ENCODE peak calls at places on chromosome 5, in six cellular contexts. J, X, G, P, H and W are unnamed samples.

GRCh38 chr5:91641730-91642350 is 258.7 kb upstream of the ARRDC3 start:
- DNase-seq in J (no peak), X (peak), G (peak), P (peak), H (peak), W (peak)

GRCh38 chr5:159316519-159317383 is 13.5 kb downstream of the IL12B start:
- DNase-seq in J (no peak), X (peak), G (peak), P (peak), H (peak), W (peak)

GRCh38 chr5:45376463-45376862 is 319.7 kb downstream of the HCN1 start:
- DNase-seq in J (no peak), X (no peak), G (no peak), P (peak), H (no peak), W (no peak)

GRCh38 chr5:55540024-55540423 is 5.3 kb upstream of the PLPP1 start:
- DNase-seq in J (no peak), X (no peak), G (no peak), P (no peak), H (no peak), W (no peak)

GRCh38 chr5:17327048-17327447 is 109.6 kb downstream of the BASP1 start:
- DNase-seq in J (no peak), X (no peak), G (no peak), P (no peak), H (no peak), W (peak)

GRCh38 chr5:56837956-56838355 is 22.6 kb downstream of the MAP3K1 start:
- DNase-seq in J (no peak), X (no peak), G (no peak), P (peak), H (no peak), W (no peak)

GRCh38 chr5:16593013-16593412 is 23.8 kb downstream of the RETREG1 start:
- DNase-seq in J (no peak), X (no peak), G (no peak), P (no peak), H (no peak), W (no peak)

GRCh38 chr5:54013556-54014157 is 296.7 kb downstream of the ARL15 start:
- DNase-seq in J (no peak), X (no peak), G (peak), P (peak), H (no peak), W (peak)

GRCh38 chr5:79070002-79070567 is 518 bp downstream of the BHMT2 start:
- DNase-seq in J (no peak), X (no peak), G (no peak), P (peak), H (peak), W (no peak)

DNA sequence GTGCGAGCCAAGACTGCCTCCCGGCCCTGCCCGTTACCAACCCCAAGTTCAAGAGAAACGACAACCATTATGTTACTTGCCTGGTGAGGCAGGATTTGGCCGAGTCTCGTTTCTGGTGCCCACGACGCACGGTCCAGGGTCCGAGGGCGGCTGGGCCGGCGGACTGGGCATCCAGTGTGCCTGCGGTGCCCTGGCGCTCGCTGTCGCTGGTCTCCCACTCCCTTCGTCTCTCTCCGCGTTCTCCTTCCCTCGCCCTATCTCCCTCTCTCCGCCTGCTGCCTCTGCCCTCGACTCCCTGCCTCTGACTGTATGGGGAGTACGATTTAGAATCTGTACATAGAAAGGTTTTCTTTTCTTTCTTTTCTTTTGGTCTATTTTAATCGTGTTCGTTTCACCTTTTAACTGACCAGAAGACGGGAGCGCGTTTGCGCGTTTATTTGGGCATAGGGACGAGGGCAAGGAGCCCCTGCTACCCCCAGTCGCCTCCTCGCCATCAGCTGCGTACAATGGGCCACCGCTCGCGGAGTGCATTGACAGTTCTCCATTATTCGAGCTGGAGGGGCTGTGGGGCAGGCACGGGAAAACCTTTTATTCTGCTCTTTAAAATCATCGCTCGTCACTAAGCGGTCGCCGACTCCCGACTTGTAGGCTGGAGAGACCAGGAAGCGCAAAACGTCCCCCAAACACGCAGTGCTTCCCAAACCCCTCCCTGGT is 475 bp downstream of the NR2F1-AS1 start:
- DNase-seq in J (no peak), X (no peak), G (no peak), P (peak), H (no peak), W (peak)
- TF ChIP-seq MYC in J (no peak), X (no peak), G (no peak), P (no peak), H (no peak), W (no peak)

GRCh38 chr5:161266954-161267353 is 279.6 kb downstream of the GABRB2 start:
- DNase-seq in J (no peak), X (no peak), G (no peak), P (no peak), H (no peak), W (no peak)

GRCh38 chr5:161258438-161258837 is 288.1 kb downstream of the GABRB2 start:
- DNase-seq in J (no peak), X (no peak), G (no peak), P (no peak), H (no peak), W (no peak)

GRCh38 chr5:161261693-161262323 is 284.7 kb downstream of the GABRB2 start:
- DNase-seq in J (no peak), X (no peak), G (no peak), P (no peak), H (no peak), W (no peak)

GRCh38 chr5:161269125-161269524 is 277.4 kb downstream of the GABRB2 start:
- DNase-seq in J (no peak), X (no peak), G (no peak), P (no peak), H (no peak), W (no peak)

DNA sequence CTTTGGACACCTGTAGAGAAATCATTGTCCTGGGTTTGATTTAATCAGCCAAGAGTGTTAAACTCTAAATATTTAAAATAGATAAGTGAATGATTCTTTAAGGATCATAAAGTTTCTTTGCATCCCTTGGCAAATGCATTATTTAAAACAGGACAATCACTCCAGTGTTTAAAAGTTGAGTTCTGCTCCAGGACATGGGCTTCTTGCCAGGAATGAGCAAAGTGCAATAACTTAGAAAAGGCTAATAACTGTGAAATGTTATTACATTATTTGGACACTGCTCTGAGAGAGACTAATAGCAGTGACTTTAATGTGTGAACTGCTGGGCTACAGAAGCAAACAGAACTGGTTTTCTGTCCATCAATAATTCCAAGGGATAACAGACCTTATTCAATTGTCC is 283.3 kb downstream of the GABRB2 start:
- DNase-seq in J (no peak), X (no peak), G (no peak), P (no peak), H (no peak), W (no peak)
- TF ChIP-seq MYC in J (no peak), X (no peak), G (no peak), P (no peak), H (no peak), W (no peak)

GRCh38 chr5:168793844-168794837 is 215.0 kb upstream of the PANK3 start:
- DNase-seq in J (no peak), X (peak), G (peak), P (peak), H (peak), W (peak)
- TF ChIP-seq MYC in J (no peak), X (no peak), G (no peak), P (no peak), H (no peak), W (no peak)

DNA sequence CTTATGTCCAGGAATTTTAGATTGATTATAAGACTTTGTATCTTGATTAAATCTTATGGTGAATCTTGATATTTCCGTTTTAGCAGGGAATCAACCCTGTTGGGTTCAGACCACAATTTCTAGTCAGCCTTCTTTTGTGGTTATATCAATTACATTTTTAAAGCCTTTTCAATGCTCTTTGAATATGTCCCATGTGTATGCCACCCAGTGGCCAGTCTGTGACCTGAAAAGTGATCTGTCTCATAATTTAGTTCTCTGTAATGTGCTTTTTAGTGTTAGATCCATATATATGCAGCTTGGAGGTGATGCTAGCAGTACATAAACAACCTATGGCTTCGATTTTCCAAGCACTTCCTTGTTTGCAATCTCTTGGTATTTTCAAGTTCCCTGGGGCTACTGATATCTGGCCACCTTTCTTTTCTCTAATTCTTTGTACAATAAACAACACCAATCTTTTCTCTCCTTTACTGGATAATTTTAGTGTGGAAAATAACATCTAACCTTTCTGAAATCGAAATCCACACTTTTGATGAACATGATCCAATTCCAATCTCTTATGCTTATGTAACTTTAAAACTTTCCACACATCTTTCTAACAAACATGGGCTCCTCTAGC is 28.8 kb downstream of the PDE8B start:
- DNase-seq in J (no peak), X (peak), G (peak), P (peak), H (peak), W (peak)
- TF ChIP-seq MYC in J (no peak), X (no peak), G (no peak), P (no peak), H (no peak), W (no peak)

GRCh38 chr5:150192462-150192861 is 2.6 kb downstream of the SLC6A7 start:
- DNase-seq in J (no peak), X (no peak), G (no peak), P (no peak), H (no peak), W (no peak)

GRCh38 chr5:150190987-150191386 is 1.1 kb downstream of the SLC6A7 start:
- DNase-seq in J (no peak), X (no peak), G (no peak), P (no peak), H (no peak), W (no peak)

GRCh38 chr5:150188146-150188842 is 1.6 kb upstream of the SLC6A7 start:
- DNase-seq in J (no peak), X (no peak), G (no peak), P (no peak), H (no peak), W (no peak)

GRCh38 chr5:150190503-150190973 is 676 bp downstream of the SLC6A7 start:
- DNase-seq in J (no peak), X (no peak), G (no peak), P (no peak), H (no peak), W (no peak)

GRCh38 chr5:150189728-150190502 is at the start of gene SLC6A7:
- DNase-seq in J (no peak), X (no peak), G (no peak), P (no peak), H (no peak), W (no peak)
- TF ChIP-seq MYC in J (no peak), X (no peak), G (no peak), P (no peak), H (no peak), W (no peak)

DNA sequence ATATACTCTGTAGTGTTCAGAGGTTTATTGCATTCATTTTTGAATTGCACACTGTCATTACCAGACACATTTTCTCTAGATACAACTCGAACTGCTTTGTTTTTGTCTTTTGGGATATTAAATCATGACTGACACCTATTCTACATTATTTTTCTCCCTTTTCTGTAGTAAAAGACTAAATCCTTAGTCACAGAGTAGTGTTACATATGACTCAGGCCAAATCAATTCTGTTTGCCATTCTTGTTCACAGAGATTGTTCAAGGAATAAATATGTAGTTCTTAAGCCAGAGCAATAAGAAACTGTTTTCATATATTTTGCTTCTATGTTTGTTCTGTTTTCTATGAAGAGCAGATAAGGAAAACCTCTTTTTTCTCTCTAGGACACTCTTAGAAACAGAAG is 1995.8 kb upstream of the CDH6 start:
- DNase-seq in J (no peak), X (peak), G (no peak), P (no peak), H (no peak), W (no peak)
- TF ChIP-seq MYC in J (no peak), X (no peak), G (no peak), P (no peak), H (no peak), W (no peak)

GRCh38 chr5:59445741-59446140 is 447.8 kb downstream of the PDE4D start:
- DNase-seq in J (no peak), X (no peak), G (no peak), P (no peak), H (no peak), W (no peak)

DNA sequence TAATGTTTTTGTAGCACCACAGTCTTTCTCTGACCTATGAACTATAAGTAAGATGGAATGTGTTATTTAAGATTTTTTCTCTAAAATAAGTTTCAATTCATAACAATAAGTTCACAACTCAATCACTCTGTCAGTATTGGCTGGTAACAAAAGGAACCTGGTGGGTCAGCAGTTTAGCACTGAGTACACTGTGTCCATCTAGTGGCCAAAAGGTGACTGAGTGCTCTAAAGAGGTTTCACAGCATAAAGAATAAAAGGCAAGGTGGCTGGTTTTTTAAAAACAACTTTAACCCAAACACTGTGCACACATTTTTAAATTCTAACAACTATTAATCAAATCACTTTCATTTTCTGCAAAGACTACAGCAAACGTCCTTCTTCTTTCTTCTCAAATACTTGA is 443.3 kb downstream of the PDE4D start:
- DNase-seq in J (no peak), X (no peak), G (no peak), P (no peak), H (no peak), W (peak)
- TF ChIP-seq MYC in J (no peak), X (no peak), G (no peak), P (no peak), H (no peak), W (no peak)

GRCh38 chr5:180138214-180138975 is 66.8 kb upstream of the RNF130 start:
- DNase-seq in J (no peak), X (no peak), G (no peak), P (no peak), H (no peak), W (no peak)
- TF ChIP-seq MYC in J (no peak), X (no peak), G (no peak), P (no peak), H (no peak), W (no peak)

GRCh38 chr5:181173027-181173419 is 25.6 kb downstream of the OR2V2 start:
- DNase-seq in J (no peak), X (no peak), G (no peak), P (no peak), H (no peak), W (peak)
- TF ChIP-seq MYC in J (no peak), X (no peak), G (no peak), P (no peak), H (no peak), W (no peak)